ENCODE peak calls at places on chromosome 19, in ten cellular contexts. F, X, Y, U, P, D, C, W, K and S are unnamed samples.

GRCh38 chr19:52473655-52474350 is 20.4 kb downstream of the ZNF578 start:
- DNase-seq in F (no peak), X (no peak), Y (no peak), U (no peak), P (no peak), D (no peak), C (no peak), W (no peak), K (no peak), S (no peak)

GRCh38 chr19:793775-794174 is 3.5 kb upstream of the PTBP1 start:
- DNase-seq in F (no peak), X (no peak), Y (no peak), U (no peak), P (no peak), D (no peak), C (no peak), W (no peak), K (no peak), S (no peak)

GRCh38 chr19:778910-779653 is 18.2 kb upstream of the PTBP1 start:
- DNase-seq in F (no peak), X (peak; percentile 69), Y (no peak), U (no peak), P (no peak), D (peak; percentile 90), C (no peak), W (peak; percentile 60), K (peak; percentile 38), S (no peak)

GRCh38 chr19:1651548-1652394 is 644 bp downstream of the TCF3 start:
- DNase-seq in F (peak; percentile 43), X (peak; percentile 67), Y (peak; percentile 42), U (peak; percentile 60), P (peak; percentile 78), D (peak; percentile 37), C (no peak), W (peak; percentile 47), K (peak; percentile 58), S (peak; percentile 31)

GRCh38 chr19:45333609-45334303 is 6.8 kb upstream of the KLC3 start:
- DNase-seq in F (no peak), X (no peak), Y (no peak), U (no peak), P (no peak), D (no peak), C (no peak), W (no peak), K (no peak), S (no peak)

GRCh38 chr19:33373701-33374405 is at the start of gene CEBPG:
- DNase-seq in F (peak; percentile 63), X (peak; percentile 65), Y (peak; percentile 77), U (peak; percentile 82), P (peak; percentile 87), D (peak; percentile 38), C (no peak), W (no peak), K (peak; percentile 68), S (peak; percentile 46)

GRCh38 chr19:27522223-27522622 is 1690.7 kb downstream of the UQCRFS1 start:
- DNase-seq in F (no peak), X (no peak), Y (no peak), U (no peak), P (no peak), D (no peak), C (no peak), W (no peak), K (no peak), S (no peak)

GRCh38 chr19:49677232-49677881 is at the start of gene PRMT1:
- DNase-seq in F (no peak), X (no peak), Y (no peak), U (peak; percentile 65), P (peak; percentile 79), D (peak; percentile 29), C (no peak), W (peak; percentile 87), K (peak; percentile 44), S (peak; percentile 24)

GRCh38 chr19:36652958-36653357 is 13.7 kb downstream of the ZNF461 start:
- DNase-seq in F (no peak), X (no peak), Y (no peak), U (no peak), P (no peak), D (no peak), C (no peak), W (no peak), K (no peak), S (no peak)

GRCh38 chr19:42059196-42059595 is 10.8 kb downstream of the GRIK5 start:
- DNase-seq in F (no peak), X (no peak), Y (no peak), U (no peak), P (no peak), D (no peak), C (no peak), W (no peak), K (no peak), S (no peak)
- H3K4me3 ChIP-seq in F (no peak overlapping the region), X (no peak overlapping the region), Y (no peak overlapping the region), U (no peak overlapping the region), P (no peak overlapping the region), D (no peak overlapping the region), C (no peak overlapping the region), W (no peak overlapping the region), K (no peak overlapping the region), S (no peak overlapping the region)

GRCh38 chr19:17469371-17470203 is 737 bp upstream of the SLC27A1 start:
- DNase-seq in F (peak; percentile 97), X (peak; percentile 98), Y (peak; percentile 96), U (peak; percentile 97), P (peak; percentile 99), D (peak; percentile 93), C (peak; percentile 99), W (peak; percentile 99), K (peak; percentile 97), S (peak; percentile 89)

GRCh38 chr19:17475541-17476115 is 5.3 kb downstream of the SLC27A1 start:
- DNase-seq in F (peak; percentile 68), X (peak; percentile 71), Y (peak; percentile 78), U (peak; percentile 59), P (no peak), D (peak; percentile 75), C (no peak), W (no peak), K (peak; percentile 31), S (no peak)

GRCh38 chr19:17470204-17470841 is at the start of gene SLC27A1:
- DNase-seq in F (peak; percentile 99), X (peak; percentile 100), Y (peak; percentile 98), U (peak; percentile 100), P (peak; percentile 99), D (peak; percentile 98), C (peak; percentile 97), W (peak; percentile 99), K (peak; percentile 98), S (peak; percentile 87)

GRCh38 chr19:17471410-17472125 is 1.2 kb downstream of the SLC27A1 start:
- DNase-seq in F (no peak), X (no peak), Y (no peak), U (no peak), P (no peak), D (no peak), C (no peak), W (no peak), K (no peak), S (no peak)

DNA sequence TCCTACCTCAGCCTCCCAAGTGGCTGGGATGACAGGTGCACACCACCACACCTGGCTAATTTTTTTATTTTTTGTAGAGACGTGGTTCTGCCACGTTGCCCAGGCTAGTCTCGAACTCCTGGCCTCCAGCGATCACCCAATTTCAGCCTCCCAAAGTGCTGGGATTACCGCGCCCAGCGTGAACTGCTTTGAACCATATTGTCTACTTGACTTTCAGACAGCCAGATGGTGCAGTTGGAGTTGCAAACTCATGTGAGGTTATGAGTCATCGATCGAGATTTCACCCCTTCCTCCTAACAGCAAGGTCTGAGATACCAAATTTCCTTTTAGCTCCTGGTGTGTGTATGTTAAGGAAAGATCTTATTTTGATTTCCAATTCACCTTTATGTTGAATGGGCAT is 2.7 kb downstream of the SLC27A1 start:
- DNase-seq in F (no peak), X (no peak), Y (no peak), U (no peak), P (no peak), D (peak; percentile 87), C (no peak), W (no peak), K (no peak), S (no peak)
- H3K4me1 ChIP-seq in F (peaks cover 46% of the 10 kb centered on the region), X (no peaks in the 10 kb centered on the region), Y (peaks cover 15% of the 10 kb centered on the region), U (peaks cover 14% of the 10 kb centered on the region), P (peaks cover 31% of the 10 kb centered on the region), D (peaks cover 11% of the 10 kb centered on the region), C (peaks cover 38% of the 10 kb centered on the region), W (no peaks in the 10 kb centered on the region), K (peaks cover 32% of the 10 kb centered on the region), S (peaks cover 15% of the 10 kb centered on the region)

GRCh38 chr19:53962887-53963435 is at the start of gene CACNG8:
- DNase-seq in F (no peak), X (no peak), Y (no peak), U (no peak), P (no peak), D (no peak), C (no peak), W (no peak), K (no peak), S (no peak)
- H3K27me3 ChIP-seq in F (peaks cover 38% of the 10 kb centered on the region), X (no peaks in the 10 kb centered on the region), Y (no peaks in the 10 kb centered on the region), U (peaks cover 70% of the 10 kb centered on the region), P (peaks cover 71% of the 10 kb centered on the region), D (peaks cover 33% of the 10 kb centered on the region), C (no peaks in the 10 kb centered on the region), W (no peaks in the 10 kb centered on the region), K (peaks cover 78% of the 10 kb centered on the region), S (peaks cover 41% of the 10 kb centered on the region)

GRCh38 chr19:4376245-4376990 is 23.9 kb downstream of the SH3GL1 start:
- DNase-seq in F (no peak), X (no peak), Y (no peak), U (no peak), P (no peak), D (no peak), C (no peak), W (no peak), K (no peak), S (no peak)

GRCh38 chr19:4379383-4380253 is 20.7 kb downstream of the SH3GL1 start:
- DNase-seq in F (no peak), X (no peak), Y (peak; percentile 91), U (no peak), P (peak; percentile 88), D (peak; percentile 80), C (no peak), W (no peak), K (no peak), S (no peak)

GRCh38 chr19:4378886-4379285 is 21.5 kb downstream of the SH3GL1 start:
- DNase-seq in F (no peak), X (no peak), Y (no peak), U (no peak), P (no peak), D (no peak), C (no peak), W (no peak), K (no peak), S (no peak)

GRCh38 chr19:4376991-4377781 is 23.2 kb downstream of the SH3GL1 start:
- DNase-seq in F (no peak), X (peak; percentile 53), Y (peak; percentile 55), U (no peak), P (no peak), D (peak; percentile 40), C (no peak), W (no peak), K (no peak), S (no peak)

DNA sequence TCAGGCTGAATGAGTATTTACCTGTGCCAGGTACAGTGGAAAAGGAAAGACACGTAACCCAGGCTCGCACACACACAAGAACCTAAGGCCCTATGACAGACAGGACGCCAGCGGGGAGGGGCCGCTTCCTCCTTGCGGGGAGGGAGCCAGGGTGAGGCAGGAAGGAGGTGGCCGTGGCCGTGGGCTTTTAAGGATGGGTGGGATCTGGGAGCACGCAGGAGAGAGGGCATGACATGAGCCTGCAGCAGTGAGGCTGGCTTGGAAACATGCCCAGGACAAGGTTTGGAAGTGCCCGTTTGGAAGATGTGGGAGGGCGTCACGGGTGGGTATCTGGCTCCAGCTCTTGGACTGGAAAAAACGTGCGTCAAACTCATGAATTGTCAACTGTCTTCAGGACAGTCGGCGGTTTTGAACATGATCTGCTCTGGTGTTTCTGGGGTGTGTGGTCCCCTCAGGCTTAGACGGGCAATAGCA is 20.1 kb downstream of the SH3GL1 start:
- DNase-seq in F (peak; percentile 77), X (no peak), Y (no peak), U (no peak), P (no peak), D (no peak), C (no peak), W (no peak), K (no peak), S (peak; percentile 39)
- H3K4me3 ChIP-seq in F (no peak overlapping the region), X (no peak overlapping the region), Y (no peak overlapping the region), U (no peak overlapping the region), P (no peak overlapping the region), D (no peak overlapping the region), C (no peak overlapping the region), W (no peak overlapping the region), K (no peak overlapping the region), S (peak overlapping the region; percentile 30)